ENCODE peak calls at places on chromosomes 6 and 20, in seven cellular contexts. T is H1, K is HepG2, C is GM12878, J is HCT116, L is K562, V is SK-N-SH. X is an unnamed sample.
A peak's percentile ranks its signal among the peaks of the same experiment; 100 is the strongest.

GRCh38 chr20:18058661-18059467 is 1.1 kb upstream of the OVOL2 start:
- DNase-seq in T (peak; percentile 82), K (no peak), C (no peak), J (peak; percentile 16), L (no peak), V (peak; percentile 47), X (peak; percentile 75)

GRCh38 chr20:51347871-51348270 is 194.6 kb downstream of the NFATC2 start:
- DNase-seq in T (no peak), K (no peak), C (no peak), J (no peak), L (no peak), V (no peak), X (no peak)

GRCh38 chr20:20084296-20084752 is 32.0 kb downstream of the CFAP61 start:
- DNase-seq in T (no peak), K (no peak), C (no peak), J (no peak), L (no peak), V (no peak), X (no peak)

GRCh38 chr6:41049548-41049947 is 3.5 kb upstream of the APOBEC2 start:
- DNase-seq in T (peak; percentile 32), K (no peak), C (no peak), J (no peak), L (no peak), V (no peak), X (peak; percentile 45)

GRCh38 chr6:21048047-21048446 is 513.8 kb downstream of the CDKAL1 start:
- DNase-seq in T (no peak), K (no peak), C (no peak), J (no peak), L (no peak), V (no peak), X (no peak)

GRCh38 chr6:116577486-116577885 is 6.2 kb downstream of the RWDD1 start:
- DNase-seq in T (no peak), K (no peak), C (no peak), J (no peak), L (no peak), V (no peak), X (no peak)

GRCh38 chr6:75431379-75431778 is 62.2 kb downstream of the FILIP1 start:
- DNase-seq in T (no peak), K (no peak), C (no peak), J (no peak), L (no peak), V (no peak), X (no peak)

GRCh38 chr6:144990768-144991167 is 705.6 kb downstream of the UTRN start:
- DNase-seq in T (no peak), K (no peak), C (no peak), J (no peak), L (no peak), V (no peak), X (no peak)

GRCh38 chr20:1415667-1416468 is 23.0 kb upstream of the FKBP1A start:
- DNase-seq in T (no peak), K (peak; percentile 91), C (no peak), J (peak; percentile 97), L (peak; percentile 64), V (no peak), X (peak; percentile 27)

GRCh38 chr6:29723666-29724588 is 693 bp downstream of the HLA-F start:
- DNase-seq in T (peak; percentile 83), K (no peak), C (no peak), J (no peak), L (no peak), V (peak; percentile 27), X (peak; percentile 16)

GRCh38 chr6:139231206-139231605 is 60.6 kb downstream of the TXLNB start:
- DNase-seq in T (no peak), K (no peak), C (no peak), J (no peak), L (no peak), V (no peak), X (no peak)

GRCh38 chr20:31485450-31486339 is 10.6 kb downstream of the REM1 start:
- DNase-seq in T (no peak), K (no peak), C (no peak), J (no peak), L (peak; percentile 29), V (peak; percentile 61), X (no peak)

GRCh38 chr20:31488171-31488570 is 13.1 kb downstream of the REM1 start:
- DNase-seq in T (no peak), K (no peak), C (no peak), J (no peak), L (no peak), V (no peak), X (no peak)

GRCh38 chr20:31489152-31489551 is 14.1 kb downstream of the REM1 start:
- DNase-seq in T (no peak), K (no peak), C (no peak), J (no peak), L (no peak), V (no peak), X (no peak)

DNA sequence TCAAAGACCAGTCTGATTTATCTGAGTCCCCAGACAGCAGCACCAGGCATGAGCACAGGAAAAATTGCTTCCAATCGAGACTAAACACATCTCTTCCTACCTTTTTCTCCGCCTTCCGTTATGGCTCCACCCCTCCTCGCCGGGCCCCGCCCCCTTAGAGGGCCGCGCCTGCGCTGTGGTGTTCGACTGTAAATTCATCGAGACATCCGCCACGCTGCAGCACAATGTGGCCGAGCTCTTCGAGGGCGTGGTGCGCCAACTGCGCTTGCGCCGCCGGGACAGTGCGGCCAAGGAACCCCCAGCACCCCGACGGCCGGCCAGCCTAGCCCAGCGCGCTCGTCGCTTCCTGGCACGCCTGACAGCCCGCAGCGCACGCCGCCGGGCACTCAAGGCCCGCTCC is 8.9 kb downstream of the REM1 start:
- DNase-seq in T (no peak), K (no peak), C (no peak), J (no peak), L (peak; percentile 77), V (peak; percentile 43), X (no peak)
- TF ChIP-seq JUND in T (no peak), K (no peak), C (no peak), J (no peak), L (no peak), V (no peak), X (no peak)

GRCh38 chr20:47330071-47330470 is 26.4 kb downstream of the ZMYND8 start:
- DNase-seq in T (no peak), K (no peak), C (no peak), J (no peak), L (no peak), V (no peak), X (no peak)

GRCh38 chr20:47328841-47329448 is 27.6 kb downstream of the ZMYND8 start:
- DNase-seq in T (no peak), K (no peak), C (no peak), J (no peak), L (no peak), V (no peak), X (no peak)

GRCh38 chr20:47327711-47328110 is 28.8 kb downstream of the ZMYND8 start:
- DNase-seq in T (no peak), K (no peak), C (no peak), J (no peak), L (no peak), V (no peak), X (no peak)

GRCh38 chr20:47325242-47325641 is 31.3 kb downstream of the ZMYND8 start:
- DNase-seq in T (no peak), K (no peak), C (no peak), J (no peak), L (no peak), V (no peak), X (no peak)

DNA sequence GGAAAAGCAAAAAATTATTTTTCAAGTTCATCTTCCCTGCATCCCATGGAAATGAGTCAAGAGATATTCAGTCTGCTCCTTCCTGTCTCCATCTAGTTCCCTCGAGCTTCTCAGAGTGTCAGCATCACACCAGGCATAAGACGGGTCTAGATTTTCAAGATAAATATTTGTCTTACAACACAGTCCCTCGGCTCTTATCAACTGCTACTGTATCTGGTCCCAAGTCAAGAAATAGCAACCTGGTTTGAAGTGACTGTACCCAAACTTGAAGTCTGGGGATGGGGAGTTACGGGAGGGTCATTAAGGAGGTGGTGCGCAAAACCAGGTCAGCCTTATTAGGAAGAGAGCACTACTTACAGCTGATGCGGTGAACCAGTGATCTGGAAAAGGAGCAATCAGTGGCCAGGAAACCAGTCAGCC is 29.8 kb downstream of the ZMYND8 start:
- DNase-seq in T (no peak), K (no peak), C (no peak), J (no peak), L (no peak), V (no peak), X (no peak)
- TF ChIP-seq JUND in T (no peak), K (no peak), C (no peak), J (no peak), L (no peak), V (no peak), X (no peak)

DNA sequence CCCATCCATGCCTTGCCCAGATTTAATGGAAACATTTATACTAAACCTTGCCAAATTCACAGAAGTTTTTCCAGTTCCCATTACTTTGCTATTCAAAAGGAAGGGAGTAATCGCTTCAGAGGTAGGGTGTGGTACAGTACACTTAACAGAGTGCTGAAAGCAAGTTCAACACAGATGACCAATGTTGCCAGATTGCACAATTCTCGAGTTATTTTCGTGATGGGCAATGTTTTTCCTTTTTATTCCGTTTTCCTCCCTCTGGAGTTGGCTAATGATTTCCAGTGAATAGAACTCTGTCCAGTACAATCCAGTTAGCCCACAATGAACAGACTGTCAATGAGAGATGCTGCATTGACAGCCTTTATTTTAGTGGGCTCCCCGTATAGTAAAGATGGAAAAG is 49.3 kb upstream of the RANBP9 start:
- DNase-seq in T (no peak), K (no peak), C (no peak), J (no peak), L (no peak), V (no peak), X (no peak)
- TF ChIP-seq JUND in T (no peak), K (no peak), C (no peak), J (no peak), L (no peak), V (no peak), X (no peak)

GRCh38 chr6:71585472-71585871 is 296.9 kb downstream of the OGFRL1 start:
- DNase-seq in T (no peak), K (no peak), C (no peak), J (no peak), L (no peak), V (no peak), X (no peak)
- TF ChIP-seq JUND in T (no peak), K (no peak), C (no peak), J (no peak), L (no peak), V (no peak), X (no peak)

X was measured in T47D.